ENCODE peak calls at places on chromosomes 2 and 18, in four cellular contexts. W is WTC11, Q is K562, O is H1. V is an unnamed sample.

GRCh38 chr18:11946756-11947155 is 34.6 kb upstream of the IMPA2 start:
- DNase-seq in Q (no peak), W (no peak), O (no peak), V (no peak)

GRCh38 chr2:74893332-74893731 is 59.4 kb downstream of the HK2 start:
- DNase-seq in O (no peak), Q (no peak), W (no peak), V (no peak)

GRCh38 chr2:70124983-70125480 is 37.8 kb downstream of the PCBP1 start:
- DNase-seq in Q (peak), W (peak), O (peak), V (peak)

GRCh38 chr18:51253476-51253875 is 56.0 kb upstream of the MEX3C start:
- DNase-seq in O (no peak), W (no peak), Q (no peak), V (no peak)

GRCh38 chr2:159684796-159685195 is 27.5 kb upstream of the MARCHF7 start:
- DNase-seq in Q (no peak), W (no peak), O (no peak), V (no peak)

GRCh38 chr2:22826658-22827165 is 558.3 kb upstream of the KLHL29 start:
- DNase-seq in W (no peak), O (no peak), Q (no peak), V (peak)

GRCh38 chr2:38652431-38653273 is 13.3 kb upstream of the GALM start:
- DNase-seq in W (no peak), Q (peak), O (no peak), V (no peak)

GRCh38 chr2:128064353-128064752 is 26.6 kb upstream of the UGGT1 start:
- DNase-seq in Q (no peak), W (no peak), O (no peak), V (no peak)

GRCh38 chr18:31399336-31400032 is 22.9 kb downstream of the DSG4 start:
- DNase-seq in O (no peak), Q (no peak), W (no peak), V (no peak)

GRCh38 chr18:75293591-75293990 is 83.0 kb downstream of the TSHZ1 start:
- DNase-seq in Q (no peak), W (no peak), O (no peak), V (no peak)

GRCh38 chr2:11327871-11328270 is 16.6 kb downstream of the ROCK2 start:
- DNase-seq in Q (no peak), W (no peak), O (no peak), V (no peak)

GRCh38 chr2:40159333-40159732 is 292.6 kb downstream of the SLC8A1 start:
- DNase-seq in W (no peak), Q (no peak), O (no peak), V (no peak)

GRCh38 chr18:22817844-22818243 is 115.3 kb upstream of the RBBP8 start:
- DNase-seq in O (no peak), Q (no peak), W (no peak), V (no peak)

GRCh38 chr2:234169676-234170075 is 119.2 kb downstream of the SPP2 start:
- DNase-seq in W (no peak), O (no peak), Q (no peak), V (no peak)

GRCh38 chr18:74234326-74235171 is 57.2 kb downstream of the CYB5A start:
- DNase-seq in W (no peak), Q (no peak), O (no peak), V (no peak)

GRCh38 chr2:136957044-136957443 is 191.7 kb downstream of the THSD7B start:
- DNase-seq in O (no peak), Q (no peak), W (no peak), V (no peak)

GRCh38 chr2:85413592-85414421 is 3.6 kb upstream of the CAPG start:
- DNase-seq in Q (peak), W (peak), O (peak), V (no peak)

GRCh38 chr18:62578980-62579511 is 56.2 kb downstream of the ZCCHC2 start:
- DNase-seq in O (no peak), W (no peak), Q (no peak), V (no peak)

GRCh38 chr2:78979380-78980238 is 45.9 kb upstream of the REG3G start:
- DNase-seq in W (peak), O (peak), Q (peak), V (peak)

GRCh38 chr2:233256048-233256447 is 4.6 kb downstream of the ATG16L1 start:
- DNase-seq in W (no peak), Q (no peak), O (no peak), V (no peak)

GRCh38 chr2:66890286-66890812 is 455.4 kb downstream of the MEIS1 start:
- DNase-seq in O (no peak), W (no peak), Q (no peak), V (no peak)

GRCh38 chr2:10826625-10827024 is 14.0 kb upstream of the PDIA6 start:
- DNase-seq in W (no peak), O (no peak), Q (no peak), V (no peak)

GRCh38 chr2:11419781-11420180 is 46.2 kb downstream of the E2F6 start:
- DNase-seq in O (no peak), W (no peak), Q (no peak), V (no peak)

GRCh38 chr2:74895031-74895425 is 61.1 kb downstream of the HK2 start:
- DNase-seq in W (no peak), O (no peak), Q (no peak), V (no peak)

GRCh38 chr2:111712940-111713339 is 171.1 kb downstream of the ANAPC1 start:
- DNase-seq in Q (no peak), O (no peak), W (no peak), V (no peak)

GRCh38 chr2:121710470-121711170 is 26.1 kb downstream of the NIFK start:
- DNase-seq in O (no peak), W (no peak), Q (no peak), V (no peak)

GRCh38 chr2:102064679-102065674 is 73.2 kb downstream of the IL1R2 start:
- DNase-seq in O (no peak), Q (peak), W (no peak), V (peak)

GRCh38 chr2:46985512-46985911 is 69.9 kb upstream of the MCFD2 start:
- DNase-seq in W (no peak), O (no peak), Q (no peak), V (no peak)

GRCh38 chr2:108492364-108492763 is 41.9 kb upstream of the LIMS1 start:
- DNase-seq in Q (no peak), W (no peak), O (no peak), V (no peak)

GRCh38 chr2:174615951-174616436 is 18.4 kb upstream of the WIPF1 start:
- DNase-seq in O (no peak), Q (no peak), W (no peak), V (no peak)

GRCh38 chr2:149037851-149038250 is 648 bp upstream of the LYPD6B start:
- DNase-seq in O (no peak), Q (no peak), W (peak), V (peak)

GRCh38 chr2:67108231-67108630 is 288.9 kb upstream of the ETAA1 start:
- DNase-seq in W (no peak), O (no peak), Q (no peak), V (no peak)

GRCh38 chr2:26672818-26673393 is 19.6 kb upstream of the KCNK3 start:
- DNase-seq in Q (no peak), O (no peak), W (no peak), V (no peak)

GRCh38 chr2:5720426-5720825 is 28.2 kb downstream of the SOX11 start:
- DNase-seq in W (no peak), Q (no peak), O (no peak), V (no peak)

GRCh38 chr2:172972005-172972619 is 103.5 kb upstream of the MAP3K20 start:
- DNase-seq in W (peak), O (peak), Q (peak), V (peak)

GRCh38 chr2:54597153-54597827 is 126.2 kb upstream of the EML6 start:
- DNase-seq in O (no peak), W (no peak), Q (no peak), V (no peak)

GRCh38 chr18:427005-427404 is 73.5 kb downstream of the COLEC12 start:
- DNase-seq in W (no peak), O (no peak), Q (no peak), V (no peak)

GRCh38 chr2:166410828-166411472 is 35.2 kb upstream of the SCN9A start:
- DNase-seq in W (no peak), Q (no peak), O (no peak), V (no peak)

DNA sequence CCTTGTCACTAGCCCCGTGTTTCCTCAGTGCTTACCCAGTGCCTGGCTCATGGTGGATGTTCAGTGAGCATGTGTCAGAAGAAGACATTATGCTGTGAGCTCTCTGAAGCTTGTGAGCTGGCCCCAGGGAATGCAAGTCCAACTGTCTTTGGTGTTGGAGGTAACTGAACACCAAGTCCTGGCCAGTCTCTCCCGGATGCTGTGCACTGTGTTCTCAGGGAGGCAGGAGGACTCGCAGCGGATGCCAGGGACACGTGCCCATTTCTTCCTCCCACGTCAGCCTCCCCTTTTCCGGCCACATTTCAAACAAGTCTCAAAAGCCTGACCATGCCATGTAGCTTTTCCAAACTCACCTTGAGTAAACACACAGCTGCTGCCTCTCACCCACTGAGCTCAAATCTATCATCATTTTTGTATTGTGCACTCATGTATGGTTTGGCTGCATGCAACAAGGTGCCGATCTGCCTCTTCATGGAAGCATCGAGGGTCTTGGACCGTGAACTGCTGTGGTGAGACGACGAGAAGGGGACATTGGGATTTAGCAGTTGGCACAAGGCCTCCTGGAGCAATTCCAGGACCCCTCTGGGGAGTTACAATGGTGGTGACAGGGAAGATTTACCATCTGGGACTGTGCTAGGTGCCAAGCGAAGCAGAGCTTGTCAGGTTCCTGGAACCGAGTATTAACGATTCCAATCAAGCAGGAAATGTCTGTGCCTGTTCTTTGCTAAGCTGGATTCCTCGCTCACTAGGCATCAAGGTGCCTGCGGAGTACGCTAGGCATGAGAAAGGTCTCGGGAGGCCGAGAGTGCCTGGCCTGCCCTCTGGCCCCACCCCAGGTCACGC is 44.4 kb upstream of the MGAT4A start:
- DNase-seq in O (no peak), Q (no peak), W (no peak), V (no peak)
- TF ChIP-seq TEAD4 in O (no peak), Q (no peak), W (no peak), V (no peak)

GRCh38 chr2:8569332-8569930 is 112.4 kb upstream of the ID2 start:
- DNase-seq in W (no peak), Q (no peak), O (no peak), V (no peak)
- TF ChIP-seq TEAD4 in W (no peak), Q (no peak), O (no peak), V (no peak)

GRCh38 chr2:31151501-31151900 is 13.3 kb upstream of the GALNT14 start:
- DNase-seq in W (peak), Q (no peak), O (no peak), V (peak)
- TF ChIP-seq TEAD4 in W (no peak), Q (no peak), O (no peak), V (no peak)

GRCh38 chr2:154490540-154490939 is 208.0 kb upstream of the KCNJ3 start:
- DNase-seq in Q (no peak), O (no peak), W (no peak), V (no peak)
- TF ChIP-seq TEAD4 in Q (no peak), O (no peak), W (no peak), V (no peak)

GRCh38 chr2:2566396-2567323 is 235.6 kb upstream of the MYT1L start:
- DNase-seq in O (no peak), W (no peak), Q (no peak), V (no peak)

GRCh38 chr2:2565671-2566070 is 234.6 kb upstream of the MYT1L start:
- DNase-seq in O (no peak), W (no peak), Q (no peak), V (no peak)

GRCh38 chr2:2563309-2563860 is 232.3 kb upstream of the MYT1L start:
- DNase-seq in O (no peak), Q (no peak), W (no peak), V (no peak)

GRCh38 chr2:2562867-2563266 is 231.8 kb upstream of the MYT1L start:
- DNase-seq in Q (no peak), W (no peak), O (no peak), V (no peak)

DNA sequence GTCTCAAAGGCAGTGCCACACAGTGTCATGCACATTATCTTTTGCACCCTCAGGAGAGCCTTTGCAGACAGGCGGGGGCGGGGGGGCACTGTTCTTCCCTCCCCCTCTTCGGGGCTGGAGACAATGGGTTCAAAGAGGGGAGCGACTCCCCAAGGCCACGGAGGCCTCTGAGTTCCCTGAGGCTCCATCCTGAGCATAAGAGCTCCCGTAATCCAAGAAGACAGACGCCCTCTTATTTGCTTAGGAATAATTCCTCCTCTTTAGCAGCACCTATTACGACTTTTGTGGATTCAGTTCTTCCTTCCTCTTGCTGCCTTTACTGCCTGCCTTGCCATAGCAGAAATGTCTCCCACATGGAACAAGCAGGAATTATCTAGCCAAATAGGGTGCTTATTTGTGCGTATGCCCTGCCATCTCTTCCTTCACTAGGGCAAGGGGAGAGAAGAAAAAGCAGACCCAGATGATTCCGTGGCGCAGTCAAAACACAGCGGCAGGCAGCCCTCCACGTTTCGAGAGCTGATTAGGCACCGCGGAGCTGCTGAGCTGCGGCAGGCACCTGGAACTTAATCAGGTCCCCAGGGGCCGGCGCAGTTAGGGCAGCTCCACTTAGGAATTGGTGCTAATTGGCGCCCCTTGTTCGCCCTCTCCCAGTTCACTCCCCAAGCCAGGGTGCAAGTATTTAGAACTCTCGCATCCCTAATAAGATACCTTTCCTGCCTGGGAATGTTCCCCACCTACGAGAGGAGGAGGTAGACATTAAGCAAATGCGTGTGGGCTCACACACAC is 233.4 kb upstream of the MYT1L start:
- DNase-seq in Q (no peak), W (peak), O (no peak), V (no peak)
- TF ChIP-seq TEAD4 in Q (no peak), W (no peak), O (no peak), V (no peak)

GRCh38 chr2:24873619-24874018 is 46.4 kb downstream of the ADCY3 start:
- DNase-seq in O (no peak), Q (no peak), W (no peak), V (no peak)

GRCh38 chr2:24875901-24876300 is 44.1 kb downstream of the ADCY3 start:
- DNase-seq in O (no peak), Q (no peak), W (no peak), V (no peak)

GRCh38 chr2:24874025-24874424 is 46.0 kb downstream of the ADCY3 start:
- DNase-seq in O (no peak), W (no peak), Q (no peak), V (no peak)

GRCh38 chr2:24877067-24877466 is 43.0 kb downstream of the ADCY3 start:
- DNase-seq in Q (no peak), O (no peak), W (no peak), V (no peak)

GRCh38 chr2:24875272-24875671 is 44.8 kb downstream of the ADCY3 start:
- DNase-seq in W (no peak), Q (no peak), O (no peak), V (no peak)
- TF ChIP-seq TEAD4 in W (no peak), Q (no peak), O (no peak), V (no peak)

DNA sequence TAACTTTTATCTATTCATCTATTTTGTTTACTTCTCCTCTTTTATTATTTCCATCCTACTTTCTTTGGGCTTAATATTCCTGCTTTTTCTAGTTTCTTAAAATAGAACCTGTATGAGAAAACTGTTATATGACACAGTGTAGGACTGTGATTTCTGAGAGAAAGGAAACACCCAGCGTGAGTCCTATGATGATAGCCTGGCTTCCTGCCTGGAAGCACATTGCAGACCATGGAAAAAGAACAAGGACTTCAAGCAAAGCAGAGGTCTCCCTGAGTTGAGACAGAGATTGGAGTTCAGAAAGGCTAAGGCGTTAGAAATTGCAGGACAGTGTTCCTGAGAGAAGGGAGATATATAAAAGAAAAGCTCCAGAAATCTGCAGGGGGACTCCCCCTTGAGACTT is 7.8 kb downstream of the RBM44 start:
- DNase-seq in Q (no peak), O (no peak), W (no peak), V (no peak)
- TF ChIP-seq TEAD4 in Q (no peak), O (no peak), W (no peak), V (no peak)

DNA sequence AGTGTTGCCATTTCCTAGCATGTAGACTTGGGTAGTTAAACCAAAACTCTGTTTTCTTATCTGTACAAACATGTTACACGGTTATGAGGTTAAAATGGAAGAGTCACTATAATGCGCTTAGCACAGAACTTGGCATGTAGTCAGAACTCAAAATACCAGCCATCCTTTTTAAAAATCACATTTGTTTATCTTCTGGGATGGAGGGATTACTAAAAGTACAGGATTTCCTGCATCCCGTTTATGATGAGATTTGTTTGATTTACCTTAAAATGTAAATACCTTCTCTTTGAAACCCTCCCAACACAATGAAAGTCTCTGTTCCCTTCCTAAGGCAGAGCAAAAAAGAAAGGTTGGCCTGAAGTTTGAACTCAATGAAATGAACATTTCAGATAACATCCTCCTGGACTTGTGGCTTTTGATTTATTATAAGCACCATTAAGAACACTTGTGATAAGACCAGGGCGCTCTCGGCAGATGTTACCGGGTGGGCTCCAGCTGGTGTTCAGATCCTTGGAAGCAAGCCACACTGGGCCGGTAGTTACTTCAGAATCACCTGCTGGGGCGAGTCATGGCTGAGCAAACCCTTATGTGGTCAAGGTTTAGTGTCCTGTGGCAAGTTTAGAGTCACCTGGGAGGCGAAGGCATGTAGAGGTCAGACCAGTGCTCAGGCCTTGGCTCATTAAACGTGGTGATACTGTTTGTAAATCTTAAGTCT is 105.7 kb downstream of the MGAT5 start:
- DNase-seq in W (no peak), Q (no peak), O (no peak), V (peak)
- TF ChIP-seq TEAD4 in W (no peak), Q (no peak), O (no peak), V (no peak)

V was measured in SK-N-SH.